ENCODE peak calls at places on chromosomes 16 and 17, in six cellular contexts. U is heart left ventricle, O is colonic mucosa, A is ovary, X is esophagus squamous epithelium, R is neural progenitor cell. M is an unnamed sample.

GRCh38 chr16:48408688-48409087 is 23.5 kb upstream of the SIAH1 start:
- DNase-seq in U (no peak), O (peak; percentile 62), A (peak; percentile 19), X (no peak), R (no peak), M (no peak)

GRCh38 chr17:30378191-30378796 is 433 bp upstream of the CPD start:
- DNase-seq in U (peak; percentile 71), O (peak; percentile 51), A (peak; percentile 24), X (no peak), R (peak; percentile 45), M (no peak)

GRCh38 chr16:1906052-1906845 is 12.0 kb downstream of the HS3ST6 start:
- DNase-seq in U (no peak), O (no peak), A (no peak), X (no peak), R (peak; percentile 21), M (no peak)

GRCh38 chr16:78249056-78249455 is 149.6 kb downstream of the WWOX start:
- DNase-seq in U (no peak), O (no peak), A (no peak), X (no peak), R (peak; percentile 73), M (no peak)

GRCh38 chr17:27494192-27495091 is 38.2 kb downstream of the KSR1 start:
- DNase-seq in U (peak; percentile 66), O (peak; percentile 93), A (no peak), X (no peak), R (peak; percentile 69), M (no peak)

GRCh38 chr17:35645923-35646322 is 58.8 kb downstream of the AP2B1 start:
- DNase-seq in U (no peak), O (no peak), A (no peak), X (no peak), R (no peak), M (no peak)

GRCh38 chr16:4290236-4290830 is 17.5 kb upstream of the TFAP4 start:
- DNase-seq in U (no peak), O (no peak), A (no peak), X (no peak), R (no peak), M (no peak)

GRCh38 chr16:81449241-81449640 is 4.6 kb downstream of the CMIP start:
- DNase-seq in U (no peak), O (no peak), A (no peak), X (no peak), R (no peak), M (no peak)

GRCh38 chr17:8673621-8674020 is 43.1 kb upstream of the MYH10 start:
- DNase-seq in U (no peak), O (no peak), A (peak; percentile 28), X (no peak), R (no peak), M (no peak)

GRCh38 chr16:67833418-67834241 is 8.5 kb upstream of the THAP11 start:
- DNase-seq in U (peak; percentile 98), O (peak; percentile 97), A (peak; percentile 90), X (peak; percentile 38), R (peak; percentile 97), M (no peak)

DNA sequence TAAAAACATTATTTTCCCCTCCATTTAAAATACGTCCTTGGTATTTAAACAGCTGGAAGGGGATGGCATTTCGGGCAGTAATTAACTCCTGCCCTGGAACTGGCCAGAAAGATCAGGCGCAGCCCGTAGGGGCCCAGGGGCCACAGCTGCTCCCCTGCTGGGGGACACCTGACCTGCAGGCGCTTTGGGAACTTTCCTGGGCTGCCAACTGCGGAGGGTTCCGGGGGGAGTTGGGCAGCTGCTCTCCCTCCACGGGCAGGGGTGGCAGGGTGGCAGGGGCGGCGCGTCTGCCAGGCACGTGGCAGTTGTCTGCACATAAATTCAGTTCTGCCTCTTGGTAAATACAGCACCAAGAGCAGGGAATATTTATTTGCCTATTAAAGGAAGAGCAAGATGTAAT is 30.1 kb upstream of the CHMP6 start:
- DNase-seq in U (peak; percentile 58), O (no peak), A (peak; percentile 8), X (no peak), R (no peak), M (no peak)
- TF ChIP-seq CTCF in U (no peak), O (no peak), A (no peak), X (no peak), R (peak; percentile 14), M (peak; percentile 4)

DNA sequence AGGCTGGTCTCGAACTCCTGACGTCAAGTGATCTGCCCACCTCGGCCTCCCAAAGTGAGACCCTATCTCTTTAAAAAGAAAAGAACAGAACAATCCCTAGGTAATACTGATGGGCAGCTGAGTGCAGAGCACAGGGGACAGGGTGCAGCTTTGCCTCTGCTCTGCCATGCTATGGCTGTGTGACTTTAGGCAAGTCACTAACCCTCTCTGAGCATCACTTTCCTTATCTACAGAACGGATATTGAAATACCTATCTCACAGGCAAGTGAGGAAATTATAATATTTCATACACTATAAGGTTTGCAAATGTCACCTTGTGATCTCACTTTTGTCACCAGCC is 4.1 kb downstream of the CASKIN2 start:
- DNase-seq in U (no peak), O (no peak), A (no peak), X (no peak), R (no peak), M (no peak)
- H3K4me3 ChIP-seq in U (peak overlapping the region; percentile 99), O (no peak overlapping the region), A (no peak overlapping the region), X (peak overlapping the region; percentile 98), R (no peak overlapping the region), M (no peak overlapping the region)

GRCh38 chr17:81580481-81580880 is 28.3 kb upstream of the FAAP100 start:
- DNase-seq in U (no peak), O (no peak), A (no peak), X (no peak), R (no peak), M (no peak)
- H3K36me3 ChIP-seq in U (peaks cover 13% of the 10 kb centered on the region), O (no peaks in the 10 kb centered on the region), A (no peaks in the 10 kb centered on the region), X (peaks cover 18% of the 10 kb centered on the region), R (peaks cover 5% of the 10 kb centered on the region), M (peaks cover 8% of the 10 kb centered on the region)

GRCh38 chr17:18191071-18191667 is 7.5 kb downstream of the ALKBH5 start:
- DNase-seq in U (no peak), O (no peak), A (no peak), X (no peak), R (no peak), M (no peak)

GRCh38 chr17:18190629-18191028 is 7.0 kb downstream of the ALKBH5 start:
- DNase-seq in U (no peak), O (no peak), A (no peak), X (no peak), R (no peak), M (no peak)

GRCh38 chr17:18194804-18195203 is 11.2 kb downstream of the ALKBH5 start:
- DNase-seq in U (no peak), O (no peak), A (no peak), X (no peak), R (no peak), M (no peak)

GRCh38 chr17:18194394-18194793 is 10.8 kb downstream of the ALKBH5 start:
- DNase-seq in U (no peak), O (no peak), A (no peak), X (no peak), R (no peak), M (no peak)

DNA sequence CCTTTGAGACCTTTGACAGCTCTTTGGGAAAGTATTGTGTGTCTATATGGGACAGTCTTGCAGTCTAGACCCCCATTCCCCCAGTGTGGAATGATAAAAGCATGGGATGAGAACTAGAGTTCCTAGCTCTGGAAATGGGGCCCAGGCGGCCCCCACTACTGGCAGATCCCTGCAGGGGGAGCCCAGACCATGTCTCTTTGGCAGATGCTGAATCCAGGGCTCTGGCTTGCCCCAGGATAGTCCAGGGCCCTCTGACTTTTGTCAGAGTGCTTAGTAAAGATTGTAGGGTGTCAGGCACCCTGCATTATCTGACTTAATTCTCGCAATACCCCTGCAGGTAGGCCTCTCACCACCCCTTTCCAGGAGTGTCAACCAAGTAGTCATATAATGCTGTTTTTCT is 8.3 kb downstream of the ALKBH5 start:
- DNase-seq in U (no peak), O (no peak), A (no peak), X (no peak), R (no peak), M (no peak)
- TF ChIP-seq CTCF in U (peak; percentile 24), O (no peak), A (no peak), X (no peak), R (peak; percentile 39), M (peak; percentile 17)

GRCh38 chr16:56625140-56625942 is at the start of gene MT1E:
- DNase-seq in U (peak; percentile 90), O (peak; percentile 76), A (peak; percentile 48), X (no peak), R (peak; percentile 71), M (no peak)
- H3K4me3 ChIP-seq in U (peak within 1 kb of the TSS; percentile 95), O (peak within 1 kb of the TSS; percentile 79), A (peak within 1 kb of the TSS; percentile 73), X (peak within 1 kb of the TSS; percentile 68), R (peak within 1 kb of the TSS; percentile 54), M (peak within 1 kb of the TSS; percentile 60)

M was measured in kidney epithelial cell.